ENCODE peak calls at places on chromosomes 16 and 17, in seven cellular contexts. M is BE2C, H is GM06990, J is H9, Y is mucosa of descending colon, D is right atrium auricular region, T is osteocyte. Q is an unnamed sample.

GRCh38 chr16:4935231-4935855 is 1.6 kb downstream of the PPL start:
- DNase-seq in M (no peak), H (no peak), J (no peak), Y (peak), D (peak), T (no peak), Q (no peak)

GRCh38 chr16:11655655-11656054 is 12.6 kb upstream of the SNN start:
- DNase-seq in M (no peak), H (no peak), J (no peak), Y (no peak), D (no peak), T (no peak), Q (no peak)

GRCh38 chr17:7988750-7989178 is 13.7 kb upstream of the GUCY2D start:
- DNase-seq in M (peak), H (peak), J (no peak), Y (no peak), D (no peak), T (no peak), Q (peak)

GRCh38 chr16:87895641-87896141 is 26.4 kb upstream of the SLC7A5 start:
- DNase-seq in M (no peak), H (peak), J (no peak), Y (peak), D (no peak), T (no peak), Q (peak)

GRCh38 chr16:9859706-9860105 is 322.5 kb downstream of the GRIN2A start:
- DNase-seq in M (no peak), H (no peak), J (no peak), Y (no peak), D (no peak), T (no peak), Q (no peak)

GRCh38 chr16:67525176-67525860 is 3.3 kb upstream of the RIPOR1 start:
- DNase-seq in M (no peak), H (no peak), J (no peak), Y (no peak), D (no peak), T (no peak), Q (no peak)

GRCh38 chr17:44354582-44355309 is 8.9 kb downstream of the FAM171A2 start:
- DNase-seq in M (no peak), H (peak), J (peak), Y (peak), D (no peak), T (no peak), Q (no peak)

GRCh38 chr17:52106070-52106469 is 52.4 kb downstream of the CA10 start:
- DNase-seq in M (no peak), H (no peak), J (no peak), Y (no peak), D (no peak), T (no peak), Q (no peak)

GRCh38 chr16:54780266-54780665 is 150.4 kb upstream of the IRX5 start:
- DNase-seq in M (no peak), H (no peak), J (no peak), Y (no peak), D (no peak), T (no peak), Q (no peak)

GRCh38 chr16:48540222-48540900 is 69.6 kb downstream of the N4BP1 start:
- DNase-seq in M (no peak), H (no peak), J (no peak), Y (no peak), D (peak), T (peak), Q (no peak)

GRCh38 chr16:66070140-66070887 is 296.2 kb upstream of the CDH5 start:
- DNase-seq in M (no peak), H (no peak), J (no peak), Y (peak), D (no peak), T (no peak), Q (no peak)

GRCh38 chr16:66137853-66138252 is 228.6 kb upstream of the CDH5 start:
- DNase-seq in M (no peak), H (no peak), J (no peak), Y (no peak), D (no peak), T (no peak), Q (no peak)

GRCh38 chr17:12789075-12789975 is at the start of gene ARHGAP44:
- DNase-seq in M (peak), H (peak), J (peak), Y (peak), D (peak), T (peak), Q (peak)

GRCh38 chr17:17721140-17721668 is 39.9 kb downstream of the RAI1 start:
- DNase-seq in M (no peak), H (no peak), J (no peak), Y (no peak), D (no peak), T (no peak), Q (no peak)

GRCh38 chr16:74896389-74897370 is 88.2 kb downstream of the WDR59 start:
- DNase-seq in M (no peak), H (no peak), J (no peak), Y (no peak), D (no peak), T (no peak), Q (no peak)

GRCh38 chr16:57366544-57367040 is 5.7 kb upstream of the CX3CL1 start:
- DNase-seq in M (no peak), H (no peak), J (no peak), Y (no peak), D (no peak), T (no peak), Q (no peak)

GRCh38 chr16:83187404-83187803 is 560.6 kb downstream of the CDH13 start:
- DNase-seq in M (no peak), H (no peak), J (no peak), Y (no peak), D (no peak), T (no peak), Q (no peak)

GRCh38 chr17:66840061-66840460 is 5.1 kb downstream of the CACNG5 start:
- DNase-seq in M (no peak), H (no peak), J (no peak), Y (no peak), D (no peak), T (no peak), Q (no peak)

GRCh38 chr16:11248133-11248532 is 7.9 kb downstream of the SOCS1 start:
- DNase-seq in M (no peak), H (no peak), J (no peak), Y (no peak), D (no peak), T (no peak), Q (no peak)

GRCh38 chr17:50270430-50271172 is 3.7 kb upstream of the TMEM92 start:
- DNase-seq in M (no peak), H (no peak), J (peak), Y (no peak), D (no peak), T (peak), Q (no peak)

GRCh38 chr16:77398495-77398894 is 36.3 kb downstream of the ADAMTS18 start:
- DNase-seq in M (no peak), H (no peak), J (no peak), Y (no peak), D (no peak), T (no peak), Q (no peak)

GRCh38 chr17:8393470-8394231 is 4.0 kb downstream of the RNF222 start:
- DNase-seq in M (no peak), H (no peak), J (no peak), Y (no peak), D (no peak), T (no peak), Q (no peak)

GRCh38 chr17:27323538-27324212 is 29.8 kb downstream of the WSB1 start:
- DNase-seq in M (no peak), H (no peak), J (peak), Y (peak), D (peak), T (peak), Q (no peak)

GRCh38 chr16:69823831-69824563 is 61.9 kb downstream of the WWP2 start:
- DNase-seq in M (peak), H (peak), J (no peak), Y (no peak), D (no peak), T (no peak), Q (peak)

GRCh38 chr17:78499715-78500540 is 77.3 kb downstream of the DNAH17 start:
- DNase-seq in M (no peak), H (no peak), J (no peak), Y (no peak), D (no peak), T (no peak), Q (no peak)

GRCh38 chr16:85608515-85608885 is 4.6 kb upstream of the GSE1 start:
- DNase-seq in M (no peak), H (no peak), J (no peak), Y (no peak), D (no peak), T (no peak), Q (no peak)

GRCh38 chr16:46706642-46707041 is 17.2 kb downstream of the ORC6 start:
- DNase-seq in M (no peak), H (no peak), J (no peak), Y (no peak), D (no peak), T (no peak), Q (no peak)

GRCh38 chr17:65855245-65855644 is 293.8 kb upstream of the AXIN2 start:
- DNase-seq in M (no peak), H (no peak), J (no peak), Y (no peak), D (no peak), T (no peak), Q (no peak)

GRCh38 chr16:68273459-68273858 is 9.1 kb downstream of the SLC7A6 start:
- DNase-seq in M (no peak), H (no peak), J (no peak), Y (no peak), D (no peak), T (no peak), Q (no peak)

GRCh38 chr17:59892849-59893616 is at the start of the genes RPS6KB1 and TUBD1:
- DNase-seq in M (peak), H (peak), J (peak), Y (peak), D (peak), T (peak), Q (peak)

DNA sequence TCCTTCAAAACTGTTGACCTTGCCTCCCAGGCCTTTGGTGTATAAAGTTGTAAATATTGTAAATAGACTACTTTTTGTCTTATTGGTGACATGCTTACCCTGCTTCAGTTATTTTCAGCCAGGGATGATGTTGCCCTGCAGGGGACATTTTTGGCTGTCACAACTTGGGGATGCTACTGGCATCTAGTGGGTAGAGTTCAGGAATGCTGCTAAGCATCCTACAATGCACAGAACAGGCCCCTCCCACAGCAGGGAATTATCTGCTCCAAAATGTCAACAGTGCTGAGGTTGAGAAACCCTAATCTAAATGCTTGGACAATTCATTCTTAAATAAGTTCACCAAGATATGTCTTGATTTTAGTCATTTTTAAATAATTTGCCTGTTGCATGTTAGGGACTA is 459.8 kb downstream of the PMP22 start:
- DNase-seq in M (no peak), H (no peak), J (no peak), Y (no peak), D (no peak), T (no peak), Q (no peak)
- TF ChIP-seq CTCF in M (no peak), H (no peak), J (peak), Y (no peak), D (no peak), T (peak), Q (no peak)

DNA sequence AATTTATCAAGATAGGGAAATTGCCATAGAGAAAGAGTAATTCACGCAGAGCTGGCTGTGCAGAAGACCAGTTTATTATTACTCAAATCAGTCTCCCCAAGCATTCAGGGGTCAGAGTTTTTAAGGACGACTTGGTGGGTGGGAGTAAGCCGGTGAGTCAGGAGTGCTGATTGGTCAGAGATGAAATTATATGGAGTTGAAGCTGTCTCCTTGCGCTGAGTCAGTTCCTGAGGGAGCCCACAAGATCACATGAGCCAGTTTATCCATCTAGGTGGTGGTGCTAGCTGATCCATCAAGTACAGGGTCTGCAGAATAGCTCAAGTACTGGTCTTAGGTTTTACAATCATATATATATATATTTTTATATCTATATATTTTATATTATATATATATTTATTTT is 6.0 kb upstream of the AQP8 start:
- DNase-seq in M (no peak), H (no peak), J (no peak), Y (no peak), D (no peak), T (no peak), Q (no peak)
- TF ChIP-seq CTCF in M (no peak), H (no peak), J (no peak), Y (no peak), D (no peak), T (no peak), Q (no peak)

GRCh38 chr17:54971147-54971546 is 2.6 kb downstream of the STXBP4 start:
- DNase-seq in M (no peak), H (no peak), J (no peak), Y (no peak), D (no peak), T (no peak), Q (no peak)

GRCh38 chr17:54967621-54968258 is 714 bp downstream of the COX11 start:
- DNase-seq in M (no peak), H (no peak), J (no peak), Y (peak), D (no peak), T (no peak), Q (no peak)

GRCh38 chr17:54968954-54969400 is 412 bp downstream of the STXBP4 start:
- DNase-seq in M (no peak), H (no peak), J (no peak), Y (no peak), D (no peak), T (no peak), Q (peak)

GRCh38 chr17:54969658-54970572 is 1.4 kb downstream of the STXBP4 start:
- DNase-seq in M (no peak), H (no peak), J (no peak), Y (no peak), D (no peak), T (no peak), Q (no peak)

GRCh38 chr17:54968259-54968953 is at the start of the genes COX11 and STXBP4:
- DNase-seq in M (peak), H (peak), J (peak), Y (peak), D (peak), T (peak), Q (peak)
- TF ChIP-seq CTCF in M (peak), H (peak), J (peak), Y (no peak), D (peak), T (peak), Q (peak)

GRCh38 chr16:13552062-13552959 is 367.6 kb upstream of the ERCC4 start:
- DNase-seq in M (no peak), H (no peak), J (no peak), Y (no peak), D (no peak), T (peak), Q (no peak)
- TF ChIP-seq CTCF in M (no peak), H (no peak), J (peak), Y (no peak), D (no peak), T (no peak), Q (no peak)

DNA sequence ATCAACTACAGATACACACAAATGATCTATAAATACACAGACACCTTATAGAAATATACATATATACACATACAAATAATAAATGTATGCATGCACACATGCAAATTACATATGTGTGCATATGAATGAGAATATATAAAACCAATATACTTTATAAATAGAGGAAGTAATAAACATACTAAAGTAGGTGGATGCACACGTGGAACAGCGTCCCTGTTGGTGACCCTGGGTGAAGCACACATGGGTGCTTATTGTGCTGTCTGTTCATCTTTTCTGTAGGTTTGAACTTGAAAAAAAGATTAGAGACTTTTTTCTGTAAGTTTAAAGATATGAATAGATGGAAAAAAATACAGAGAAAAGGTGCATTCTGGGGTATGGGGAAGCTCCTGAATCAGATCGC is 111.3 kb downstream of the SDR42E1 start:
- DNase-seq in M (no peak), H (no peak), J (no peak), Y (no peak), D (no peak), T (no peak), Q (no peak)
- TF ChIP-seq CTCF in M (peak), H (no peak), J (no peak), Y (no peak), D (no peak), T (no peak), Q (no peak)

GRCh38 chr17:80862978-80863377 is 128.7 kb upstream of the CHMP6 start:
- DNase-seq in M (no peak), H (no peak), J (no peak), Y (no peak), D (no peak), T (no peak), Q (no peak)

GRCh38 chr17:80860703-80861359 is 130.8 kb upstream of the CHMP6 start:
- DNase-seq in M (no peak), H (no peak), J (no peak), Y (peak), D (no peak), T (no peak), Q (no peak)

GRCh38 chr17:80861360-80861861 is 130.2 kb upstream of the CHMP6 start:
- DNase-seq in M (peak), H (no peak), J (no peak), Y (no peak), D (no peak), T (no peak), Q (no peak)

GRCh38 chr17:80862341-80862969 is 129.2 kb upstream of the CHMP6 start:
- DNase-seq in M (peak), H (no peak), J (no peak), Y (peak), D (no peak), T (no peak), Q (no peak)

GRCh38 chr17:80861892-80862291 is 129.7 kb upstream of the CHMP6 start:
- DNase-seq in M (peak), H (no peak), J (peak), Y (peak), D (no peak), T (no peak), Q (no peak)
- TF ChIP-seq CTCF in M (peak), H (no peak), J (peak), Y (no peak), D (no peak), T (peak), Q (no peak)